ENCODE peak calls at places on chromosomes 2 and 18, in ten cellular contexts. One of them, this sample, is unnamed.

GRCh38 chr2:189548686-189549439 is 31.7 kb downstream of the SLC40A1 start:
- DNase-seq in mucosa of descending colon: no peak
- DNase-seq in LoVo: no peak
- DNase-seq in activated T-helper 1 cell treated with Interleukin-2 at 50 U/mL for 16 hours: no peak
- DNase-seq in fibroblast of lung: peak; percentile 31
- DNase-seq in NCI-H2029: no peak
- DNase-seq in stimulated activated CD4-positive, alpha-beta T cell treated with anti-CD3 and anti-CD28 coated beads, Interleukin-12 subunit alpha, Interleukin-12 subunit beta, amount 100 ng/mL, for 24 hours: no peak
- DNase-seq in activated CD8-positive, alpha-beta T cell treated with anti-CD3 and anti-CD28 coated beads for 36 hours: no peak
- DNase-seq in pons: no peak
- DNase-seq in T-helper 2 cell: no peak
- DNase-seq in this sample: no peak

GRCh38 chr2:233362742-233363141 is 8.4 kb downstream of the DGKD start:
- DNase-seq in mucosa of descending colon: no peak
- DNase-seq in LoVo: no peak
- DNase-seq in activated T-helper 1 cell treated with Interleukin-2 at 50 U/mL for 16 hours: no peak
- DNase-seq in fibroblast of lung: no peak
- DNase-seq in NCI-H2029: no peak
- DNase-seq in stimulated activated CD4-positive, alpha-beta T cell treated with anti-CD3 and anti-CD28 coated beads, Interleukin-12 subunit alpha, Interleukin-12 subunit beta, amount 100 ng/mL, for 24 hours: no peak
- DNase-seq in activated CD8-positive, alpha-beta T cell treated with anti-CD3 and anti-CD28 coated beads for 36 hours: no peak
- DNase-seq in pons: no peak
- DNase-seq in T-helper 2 cell: no peak
- DNase-seq in this sample: no peak

GRCh38 chr2:168169097-168169745 is 78.2 kb downstream of the STK39 start:
- DNase-seq in mucosa of descending colon: no peak
- DNase-seq in LoVo: no peak
- DNase-seq in activated T-helper 1 cell treated with Interleukin-2 at 50 U/mL for 16 hours: no peak
- DNase-seq in fibroblast of lung: peak; percentile 85
- DNase-seq in NCI-H2029: no peak
- DNase-seq in stimulated activated CD4-positive, alpha-beta T cell treated with anti-CD3 and anti-CD28 coated beads, Interleukin-12 subunit alpha, Interleukin-12 subunit beta, amount 100 ng/mL, for 24 hours: no peak
- DNase-seq in activated CD8-positive, alpha-beta T cell treated with anti-CD3 and anti-CD28 coated beads for 36 hours: no peak
- DNase-seq in pons: no peak
- DNase-seq in T-helper 2 cell: peak; percentile 24
- DNase-seq in this sample: peak; percentile 27

GRCh38 chr2:216467845-216468244 is 30.8 kb upstream of the RPL37A start:
- DNase-seq in mucosa of descending colon: no peak
- DNase-seq in LoVo: no peak
- DNase-seq in activated T-helper 1 cell treated with Interleukin-2 at 50 U/mL for 16 hours: no peak
- DNase-seq in fibroblast of lung: no peak
- DNase-seq in NCI-H2029: no peak
- DNase-seq in stimulated activated CD4-positive, alpha-beta T cell treated with anti-CD3 and anti-CD28 coated beads, Interleukin-12 subunit alpha, Interleukin-12 subunit beta, amount 100 ng/mL, for 24 hours: no peak
- DNase-seq in activated CD8-positive, alpha-beta T cell treated with anti-CD3 and anti-CD28 coated beads for 36 hours: no peak
- DNase-seq in pons: no peak
- DNase-seq in T-helper 2 cell: no peak
- DNase-seq in this sample: no peak

GRCh38 chr2:120471166-120471565 is 125.2 kb downstream of the INHBB start:
- DNase-seq in mucosa of descending colon: no peak
- DNase-seq in LoVo: no peak
- DNase-seq in activated T-helper 1 cell treated with Interleukin-2 at 50 U/mL for 16 hours: no peak
- DNase-seq in fibroblast of lung: no peak
- DNase-seq in NCI-H2029: no peak
- DNase-seq in stimulated activated CD4-positive, alpha-beta T cell treated with anti-CD3 and anti-CD28 coated beads, Interleukin-12 subunit alpha, Interleukin-12 subunit beta, amount 100 ng/mL, for 24 hours: no peak
- DNase-seq in activated CD8-positive, alpha-beta T cell treated with anti-CD3 and anti-CD28 coated beads for 36 hours: no peak
- DNase-seq in pons: no peak
- DNase-seq in T-helper 2 cell: no peak
- DNase-seq in this sample: no peak

GRCh38 chr2:237696471-237696870 is 69.1 kb downstream of the LRRFIP1 start:
- DNase-seq in mucosa of descending colon: peak; percentile 52
- DNase-seq in LoVo: no peak
- DNase-seq in activated T-helper 1 cell treated with Interleukin-2 at 50 U/mL for 16 hours: no peak
- DNase-seq in fibroblast of lung: no peak
- DNase-seq in NCI-H2029: no peak
- DNase-seq in stimulated activated CD4-positive, alpha-beta T cell treated with anti-CD3 and anti-CD28 coated beads, Interleukin-12 subunit alpha, Interleukin-12 subunit beta, amount 100 ng/mL, for 24 hours: no peak
- DNase-seq in activated CD8-positive, alpha-beta T cell treated with anti-CD3 and anti-CD28 coated beads for 36 hours: peak; percentile 70
- DNase-seq in pons: no peak
- DNase-seq in T-helper 2 cell: peak; percentile 74
- DNase-seq in this sample: no peak

GRCh38 chr18:55097406-55098170 is 138.3 kb upstream of the CCDC68 start:
- DNase-seq in mucosa of descending colon: no peak
- DNase-seq in LoVo: peak; percentile 87
- DNase-seq in activated T-helper 1 cell treated with Interleukin-2 at 50 U/mL for 16 hours: no peak
- DNase-seq in fibroblast of lung: peak; percentile 86
- DNase-seq in NCI-H2029: no peak
- DNase-seq in stimulated activated CD4-positive, alpha-beta T cell treated with anti-CD3 and anti-CD28 coated beads, Interleukin-12 subunit alpha, Interleukin-12 subunit beta, amount 100 ng/mL, for 24 hours: no peak
- DNase-seq in activated CD8-positive, alpha-beta T cell treated with anti-CD3 and anti-CD28 coated beads for 36 hours: no peak
- DNase-seq in pons: no peak
- DNase-seq in T-helper 2 cell: no peak
- DNase-seq in this sample: no peak

GRCh38 chr2:191221666-191222065 is 23.5 kb upstream of the MYO1B start:
- DNase-seq in mucosa of descending colon: no peak
- DNase-seq in LoVo: no peak
- DNase-seq in activated T-helper 1 cell treated with Interleukin-2 at 50 U/mL for 16 hours: no peak
- DNase-seq in fibroblast of lung: no peak
- DNase-seq in NCI-H2029: no peak
- DNase-seq in stimulated activated CD4-positive, alpha-beta T cell treated with anti-CD3 and anti-CD28 coated beads, Interleukin-12 subunit alpha, Interleukin-12 subunit beta, amount 100 ng/mL, for 24 hours: no peak
- DNase-seq in activated CD8-positive, alpha-beta T cell treated with anti-CD3 and anti-CD28 coated beads for 36 hours: no peak
- DNase-seq in pons: no peak
- DNase-seq in T-helper 2 cell: no peak
- DNase-seq in this sample: no peak

GRCh38 chr18:22913861-22914260 is 19.3 kb upstream of the RBBP8 start:
- DNase-seq in mucosa of descending colon: peak; percentile 57
- DNase-seq in LoVo: peak; percentile 89
- DNase-seq in activated T-helper 1 cell treated with Interleukin-2 at 50 U/mL for 16 hours: no peak
- DNase-seq in fibroblast of lung: no peak
- DNase-seq in NCI-H2029: peak; percentile 81
- DNase-seq in stimulated activated CD4-positive, alpha-beta T cell treated with anti-CD3 and anti-CD28 coated beads, Interleukin-12 subunit alpha, Interleukin-12 subunit beta, amount 100 ng/mL, for 24 hours: no peak
- DNase-seq in activated CD8-positive, alpha-beta T cell treated with anti-CD3 and anti-CD28 coated beads for 36 hours: no peak
- DNase-seq in pons: no peak
- DNase-seq in T-helper 2 cell: no peak
- DNase-seq in this sample: no peak

GRCh38 chr2:73111300-73112025 is 1.3 kb downstream of the RAB11FIP5 start:
- DNase-seq in mucosa of descending colon: peak; percentile 65
- DNase-seq in LoVo: peak; percentile 64
- DNase-seq in activated T-helper 1 cell treated with Interleukin-2 at 50 U/mL for 16 hours: no peak
- DNase-seq in fibroblast of lung: peak; percentile 57
- DNase-seq in NCI-H2029: no peak
- DNase-seq in stimulated activated CD4-positive, alpha-beta T cell treated with anti-CD3 and anti-CD28 coated beads, Interleukin-12 subunit alpha, Interleukin-12 subunit beta, amount 100 ng/mL, for 24 hours: no peak
- DNase-seq in activated CD8-positive, alpha-beta T cell treated with anti-CD3 and anti-CD28 coated beads for 36 hours: peak; percentile 28
- DNase-seq in pons: no peak
- DNase-seq in T-helper 2 cell: peak; percentile 13
- DNase-seq in this sample: no peak

GRCh38 chr2:14189929-14190328 is 442.6 kb upstream of the LRATD1 start:
- DNase-seq in mucosa of descending colon: no peak
- DNase-seq in LoVo: no peak
- DNase-seq in activated T-helper 1 cell treated with Interleukin-2 at 50 U/mL for 16 hours: no peak
- DNase-seq in fibroblast of lung: peak; percentile 48
- DNase-seq in NCI-H2029: no peak
- DNase-seq in stimulated activated CD4-positive, alpha-beta T cell treated with anti-CD3 and anti-CD28 coated beads, Interleukin-12 subunit alpha, Interleukin-12 subunit beta, amount 100 ng/mL, for 24 hours: no peak
- DNase-seq in activated CD8-positive, alpha-beta T cell treated with anti-CD3 and anti-CD28 coated beads for 36 hours: no peak
- DNase-seq in pons: no peak
- DNase-seq in T-helper 2 cell: no peak
- DNase-seq in this sample: no peak

GRCh38 chr2:235506997-235507615 is 13.3 kb downstream of the AGAP1 start:
- DNase-seq in mucosa of descending colon: no peak
- DNase-seq in LoVo: no peak
- DNase-seq in activated T-helper 1 cell treated with Interleukin-2 at 50 U/mL for 16 hours: no peak
- DNase-seq in fibroblast of lung: no peak
- DNase-seq in NCI-H2029: no peak
- DNase-seq in stimulated activated CD4-positive, alpha-beta T cell treated with anti-CD3 and anti-CD28 coated beads, Interleukin-12 subunit alpha, Interleukin-12 subunit beta, amount 100 ng/mL, for 24 hours: no peak
- DNase-seq in activated CD8-positive, alpha-beta T cell treated with anti-CD3 and anti-CD28 coated beads for 36 hours: no peak
- DNase-seq in pons: no peak
- DNase-seq in T-helper 2 cell: no peak
- DNase-seq in this sample: no peak

GRCh38 chr2:27799646-27800010 is 28.1 kb downstream of the MRPL33 start:
- DNase-seq in mucosa of descending colon: no peak
- DNase-seq in LoVo: no peak
- DNase-seq in activated T-helper 1 cell treated with Interleukin-2 at 50 U/mL for 16 hours: no peak
- DNase-seq in fibroblast of lung: no peak
- DNase-seq in NCI-H2029: no peak
- DNase-seq in stimulated activated CD4-positive, alpha-beta T cell treated with anti-CD3 and anti-CD28 coated beads, Interleukin-12 subunit alpha, Interleukin-12 subunit beta, amount 100 ng/mL, for 24 hours: no peak
- DNase-seq in activated CD8-positive, alpha-beta T cell treated with anti-CD3 and anti-CD28 coated beads for 36 hours: no peak
- DNase-seq in pons: no peak
- DNase-seq in T-helper 2 cell: no peak
- DNase-seq in this sample: no peak

GRCh38 chr2:226611944-226612318 is 187.7 kb downstream of the IRS1 start:
- DNase-seq in mucosa of descending colon: no peak
- DNase-seq in LoVo: peak; percentile 31
- DNase-seq in activated T-helper 1 cell treated with Interleukin-2 at 50 U/mL for 16 hours: no peak
- DNase-seq in fibroblast of lung: peak; percentile 94
- DNase-seq in NCI-H2029: no peak
- DNase-seq in stimulated activated CD4-positive, alpha-beta T cell treated with anti-CD3 and anti-CD28 coated beads, Interleukin-12 subunit alpha, Interleukin-12 subunit beta, amount 100 ng/mL, for 24 hours: no peak
- DNase-seq in activated CD8-positive, alpha-beta T cell treated with anti-CD3 and anti-CD28 coated beads for 36 hours: no peak
- DNase-seq in pons: no peak
- DNase-seq in T-helper 2 cell: no peak
- DNase-seq in this sample: no peak

GRCh38 chr2:238761802-238762373 is 86.0 kb upstream of the TWIST2 start:
- DNase-seq in mucosa of descending colon: no peak
- DNase-seq in LoVo: peak; percentile 1
- DNase-seq in activated T-helper 1 cell treated with Interleukin-2 at 50 U/mL for 16 hours: no peak
- DNase-seq in fibroblast of lung: peak; percentile 42
- DNase-seq in NCI-H2029: no peak
- DNase-seq in stimulated activated CD4-positive, alpha-beta T cell treated with anti-CD3 and anti-CD28 coated beads, Interleukin-12 subunit alpha, Interleukin-12 subunit beta, amount 100 ng/mL, for 24 hours: no peak
- DNase-seq in activated CD8-positive, alpha-beta T cell treated with anti-CD3 and anti-CD28 coated beads for 36 hours: peak; percentile 11
- DNase-seq in pons: peak; percentile 1
- DNase-seq in T-helper 2 cell: no peak
- DNase-seq in this sample: no peak

This sample was measured in brain pericyte.